ENCODE peak calls at places on chromosomes 3 and 15, in nine cellular contexts. G is transverse colon, X is brain microvascular endothelial cell, Y is fibroblast of mammary gland, Z is AG09309, H is left lung, E is AG04449, R is fibroblast of the aortic adventitia, S is ovary. D is an unnamed sample.

GRCh38 chr3:154730221-154730620 is 300.2 kb upstream of the GPR149 start:
- DNase-seq in G (no peak), X (no peak), Y (peak), Z (no peak), H (no peak), E (no peak), R (peak), S (no peak), D (no peak)

GRCh38 chr3:118801899-118802298 is 232.7 kb downstream of the IGSF11 start:
- DNase-seq in G (no peak), X (no peak), Y (no peak), Z (no peak), H (no peak), E (no peak), R (no peak), S (no peak), D (no peak)

GRCh38 chr3:10520118-10520517 is 14.7 kb upstream of the ATP2B2 start:
- DNase-seq in G (no peak), X (no peak), Y (no peak), Z (no peak), H (no peak), E (no peak), R (no peak), S (no peak), D (no peak)

GRCh38 chr3:69838217-69838616 is 99.0 kb downstream of the MITF start:
- DNase-seq in G (no peak), X (peak), Y (peak), Z (peak), H (no peak), E (peak), R (peak), S (no peak), D (peak)

GRCh38 chr15:70193734-70194133 is 96.0 kb upstream of the TLE3 start:
- DNase-seq in G (no peak), X (no peak), Y (no peak), Z (no peak), H (no peak), E (no peak), R (no peak), S (no peak), D (no peak)

GRCh38 chr3:120693439-120694172 is 11.6 kb upstream of the HGD start:
- DNase-seq in G (no peak), X (no peak), Y (peak), Z (no peak), H (no peak), E (no peak), R (peak), S (no peak), D (peak)

GRCh38 chr15:63050737-63051700 is 8.5 kb downstream of the TPM1 start:
- DNase-seq in G (peak), X (peak), Y (peak), Z (no peak), H (no peak), E (no peak), R (peak), S (no peak), D (no peak)

GRCh38 chr3:13927295-13927694 is 47.4 kb upstream of the WNT7A start:
- DNase-seq in G (no peak), X (no peak), Y (no peak), Z (no peak), H (no peak), E (no peak), R (no peak), S (no peak), D (no peak)

GRCh38 chr3:118597184-118597583 is 437.5 kb downstream of the IGSF11 start:
- DNase-seq in G (no peak), X (no peak), Y (no peak), Z (no peak), H (no peak), E (no peak), R (no peak), S (no peak), D (no peak)

GRCh38 chr15:101522621-101523559 is 33.4 kb upstream of the PCSK6 start:
- DNase-seq in G (no peak), X (no peak), Y (no peak), Z (no peak), H (no peak), E (no peak), R (no peak), S (no peak), D (no peak)

GRCh38 chr3:72155391-72156064 is 370.6 kb upstream of the PROK2 start:
- DNase-seq in G (peak), X (peak), Y (peak), Z (peak), H (no peak), E (peak), R (peak), S (peak), D (peak)

DNA sequence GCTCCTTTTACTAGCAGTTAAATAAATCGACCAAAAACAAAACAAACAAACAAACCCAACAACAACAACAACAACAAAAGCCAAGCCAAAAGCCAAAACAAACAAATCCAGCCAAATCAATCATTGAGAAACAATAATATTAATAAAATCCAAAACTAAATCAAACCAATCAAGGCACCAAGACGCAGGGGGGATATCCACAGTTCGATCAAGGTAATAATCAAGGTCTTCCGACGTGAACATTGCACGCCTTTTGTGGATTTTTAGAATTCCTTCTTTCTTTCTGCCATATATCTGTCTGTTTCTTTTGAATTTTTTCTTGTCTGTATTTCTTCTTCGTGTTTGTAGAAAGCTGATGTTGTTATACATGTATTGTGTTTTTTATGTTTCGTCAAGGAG is 860 bp downstream of the ARPP21 start:
- DNase-seq in G (no peak), X (no peak), Y (no peak), Z (no peak), H (no peak), E (no peak), R (no peak), S (no peak), D (no peak)
- H3K4me3 ChIP-seq in G (no peak), X (peak), Y (no peak), Z (no peak), H (no peak), E (no peak), R (no peak), S (no peak), D (no peak)

DNA sequence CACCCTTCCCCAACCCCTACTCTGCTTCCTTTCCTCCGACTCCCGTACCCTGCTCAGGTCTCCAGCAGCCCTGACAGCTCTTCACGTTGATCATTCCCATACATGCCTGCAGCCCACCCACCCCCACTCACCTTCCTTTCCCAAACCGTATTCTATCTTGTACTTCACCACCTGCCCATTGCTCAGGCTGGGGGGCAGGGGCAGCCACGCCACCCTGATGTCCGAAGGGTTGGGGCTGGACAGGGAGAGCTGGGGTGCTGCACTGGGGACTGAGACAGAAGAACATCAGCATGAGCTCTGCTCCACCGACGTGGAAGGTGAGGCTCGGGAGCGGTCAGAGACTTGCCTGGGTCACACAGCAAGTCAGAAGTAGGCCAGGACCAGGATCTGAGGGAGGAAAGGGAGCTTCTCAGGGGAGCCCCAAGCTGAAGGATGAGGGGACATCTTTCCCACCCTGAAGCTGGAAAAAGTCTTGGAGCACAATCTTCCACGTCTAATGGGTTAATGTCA is 16.5 kb upstream of the IGDCC3 start:
- DNase-seq in G (no peak), X (no peak), Y (no peak), Z (no peak), H (no peak), E (no peak), R (no peak), S (no peak), D (no peak)
- TF ChIP-seq CTCF in G (no peak), X (no peak), Y (no peak), Z (no peak), H (no peak), E (no peak), R (no peak), S (no peak), D (no peak)

GRCh38 chr15:81296673-81297072 is 27.3 kb downstream of the STARD5 start:
- DNase-seq in G (peak), X (no peak), Y (no peak), Z (no peak), H (peak), E (no peak), R (no peak), S (no peak), D (no peak)

GRCh38 chr15:81298606-81299005 is 25.3 kb downstream of the STARD5 start:
- DNase-seq in G (no peak), X (no peak), Y (no peak), Z (no peak), H (no peak), E (no peak), R (no peak), S (no peak), D (no peak)

GRCh38 chr15:81297147-81297572 is 26.8 kb downstream of the STARD5 start:
- DNase-seq in G (peak), X (no peak), Y (no peak), Z (no peak), H (no peak), E (no peak), R (peak), S (no peak), D (no peak)

GRCh38 chr15:81296218-81296617 is 27.7 kb downstream of the STARD5 start:
- DNase-seq in G (peak), X (no peak), Y (no peak), Z (no peak), H (no peak), E (no peak), R (no peak), S (no peak), D (no peak)

GRCh38 chr15:81297580-81298575 is 26.1 kb downstream of the STARD5 start:
- DNase-seq in G (peak), X (no peak), Y (no peak), Z (no peak), H (no peak), E (no peak), R (no peak), S (no peak), D (no peak)
- H3K4me3 ChIP-seq in G (no peak), X (no peak), Y (no peak), Z (no peak), H (peak), E (no peak), R (no peak), S (no peak), D (no peak)

GRCh38 chr15:41203395-41203794 is 27.2 kb downstream of the EXD1 start:
- DNase-seq in G (peak), X (no peak), Y (no peak), Z (no peak), H (no peak), E (no peak), R (no peak), S (no peak), D (no peak)
- TF ChIP-seq CTCF in G (no peak), X (no peak), Y (no peak), Z (no peak), H (no peak), E (no peak), R (no peak), S (no peak), D (no peak)

GRCh38 chr15:88256261-88257230 is at the start of gene NTRK3:
- DNase-seq in G (no peak), X (no peak), Y (no peak), Z (no peak), H (no peak), E (no peak), R (peak), S (no peak), D (no peak)
- H3K4me3 ChIP-seq in G (no peak), X (no peak), Y (no peak), Z (peak), H (peak), E (peak), R (peak), S (peak), D (no peak)

GRCh38 chr3:153210660-153211059 is 48.6 kb downstream of the RAP2B start:
- DNase-seq in G (no peak), X (no peak), Y (peak), Z (peak), H (no peak), E (no peak), R (peak), S (no peak), D (no peak)

GRCh38 chr3:153215971-153216370 is 53.9 kb downstream of the RAP2B start:
- DNase-seq in G (no peak), X (no peak), Y (peak), Z (no peak), H (no peak), E (no peak), R (peak), S (no peak), D (no peak)

GRCh38 chr3:153215497-153215896 is 53.5 kb downstream of the RAP2B start:
- DNase-seq in G (no peak), X (no peak), Y (no peak), Z (no peak), H (no peak), E (no peak), R (no peak), S (no peak), D (no peak)

GRCh38 chr3:153209596-153209995 is 47.6 kb downstream of the RAP2B start:
- DNase-seq in G (no peak), X (peak), Y (peak), Z (no peak), H (peak), E (no peak), R (peak), S (no peak), D (peak)

DNA sequence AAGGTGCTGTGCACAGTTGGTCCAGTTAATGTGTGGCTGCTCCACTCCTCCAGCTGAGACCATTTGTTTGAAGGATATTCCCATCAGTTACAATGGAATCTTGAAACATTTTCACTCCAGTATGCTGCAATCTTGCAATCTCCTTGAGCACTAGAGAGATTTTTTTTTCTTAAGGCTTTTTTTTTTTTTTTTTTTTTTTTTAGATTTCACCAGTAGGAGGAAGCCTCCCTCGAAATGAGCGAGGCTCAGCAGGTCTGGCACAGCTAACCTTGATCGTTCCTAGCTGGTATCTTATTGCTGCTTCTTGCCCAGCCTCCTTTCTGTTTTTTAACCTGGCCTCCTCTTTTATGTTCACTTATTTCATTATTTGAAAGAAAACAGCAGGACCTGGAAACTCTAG is 48.1 kb downstream of the RAP2B start:
- DNase-seq in G (no peak), X (no peak), Y (peak), Z (no peak), H (no peak), E (no peak), R (peak), S (no peak), D (no peak)
- TF ChIP-seq CTCF in G (peak), X (no peak), Y (peak), Z (peak), H (no peak), E (no peak), R (peak), S (no peak), D (no peak)

GRCh38 chr3:115401891-115402501 is 221.3 kb upstream of the GAP43 start:
- DNase-seq in G (no peak), X (peak), Y (peak), Z (peak), H (no peak), E (peak), R (peak), S (no peak), D (no peak)
- H3K4me3 ChIP-seq in G (no peak), X (no peak), Y (no peak), Z (no peak), H (no peak), E (no peak), R (no peak), S (no peak), D (no peak)

GRCh38 chr3:36796896-36797295 is 32.5 kb upstream of the DCLK3 start:
- DNase-seq in G (no peak), X (peak), Y (peak), Z (no peak), H (no peak), E (peak), R (peak), S (no peak), D (no peak)

GRCh38 chr3:36795622-36796021 is 31.3 kb upstream of the DCLK3 start:
- DNase-seq in G (no peak), X (no peak), Y (no peak), Z (no peak), H (no peak), E (no peak), R (no peak), S (no peak), D (no peak)

GRCh38 chr3:36786921-36787890 is 22.9 kb upstream of the DCLK3 start:
- DNase-seq in G (no peak), X (no peak), Y (no peak), Z (no peak), H (no peak), E (no peak), R (peak), S (no peak), D (no peak)

GRCh38 chr3:36790765-36791164 is 26.4 kb upstream of the DCLK3 start:
- DNase-seq in G (no peak), X (no peak), Y (no peak), Z (no peak), H (no peak), E (no peak), R (no peak), S (no peak), D (no peak)

GRCh38 chr3:36792342-36792741 is 28.0 kb upstream of the DCLK3 start:
- DNase-seq in G (no peak), X (peak), Y (peak), Z (no peak), H (no peak), E (no peak), R (peak), S (no peak), D (no peak)
- TF ChIP-seq CTCF in G (peak), X (peak), Y (peak), Z (peak), H (no peak), E (peak), R (peak), S (no peak), D (peak)

D was measured in HFF-Myc.